ENCODE peak calls at places on chromosome 12, in eight cellular contexts. One of them, this sample, is unnamed.

GRCh38 chr12:52314511-52314910 is 6.7 kb downstream of the KRT83 start:
- DNase-seq in glutamatergic neuron: no peak
- DNase-seq in uterus: no peak
- DNase-seq in activated T-cell treated with anti-CD3 and anti-CD28 coated beads for 48 hours: no peak
- DNase-seq in PC-3: no peak
- DNase-seq in AG04450: no peak
- DNase-seq in activated CD4-positive, alpha-beta T cell treated with anti-CD3 and anti-CD28 coated beads for 36 hours: no peak
- DNase-seq in lung: no peak
- DNase-seq in this sample: no peak

GRCh38 chr12:97552410-97553050 is 89.9 kb downstream of the RMST start:
- DNase-seq in glutamatergic neuron: no peak
- DNase-seq in uterus: no peak
- DNase-seq in activated T-cell treated with anti-CD3 and anti-CD28 coated beads for 48 hours: no peak
- DNase-seq in PC-3: no peak
- DNase-seq in AG04450: no peak
- DNase-seq in activated CD4-positive, alpha-beta T cell treated with anti-CD3 and anti-CD28 coated beads for 36 hours: no peak
- DNase-seq in lung: no peak
- DNase-seq in this sample: no peak

GRCh38 chr12:101379149-101379548 is 28.4 kb downstream of the ARL1 start:
- DNase-seq in glutamatergic neuron: no peak
- DNase-seq in uterus: no peak
- DNase-seq in activated T-cell treated with anti-CD3 and anti-CD28 coated beads for 48 hours: no peak
- DNase-seq in PC-3: no peak
- DNase-seq in AG04450: no peak
- DNase-seq in activated CD4-positive, alpha-beta T cell treated with anti-CD3 and anti-CD28 coated beads for 36 hours: no peak
- DNase-seq in lung: no peak
- DNase-seq in this sample: no peak

GRCh38 chr12:1593232-1594044 is 943 bp downstream of the FBXL14 start:
- DNase-seq in glutamatergic neuron: peak; percentile 56
- DNase-seq in uterus: peak; percentile 44
- DNase-seq in activated T-cell treated with anti-CD3 and anti-CD28 coated beads for 48 hours: peak; percentile 47
- DNase-seq in PC-3: peak; percentile 24
- DNase-seq in AG04450: no peak
- DNase-seq in activated CD4-positive, alpha-beta T cell treated with anti-CD3 and anti-CD28 coated beads for 36 hours: peak; percentile 76
- DNase-seq in lung: peak; percentile 51
- DNase-seq in this sample: no peak

GRCh38 chr12:15152456-15152855 is 68.8 kb downstream of the RERG start:
- DNase-seq in glutamatergic neuron: no peak
- DNase-seq in uterus: no peak
- DNase-seq in activated T-cell treated with anti-CD3 and anti-CD28 coated beads for 48 hours: no peak
- DNase-seq in PC-3: peak; percentile 3
- DNase-seq in AG04450: no peak
- DNase-seq in activated CD4-positive, alpha-beta T cell treated with anti-CD3 and anti-CD28 coated beads for 36 hours: no peak
- DNase-seq in lung: no peak
- DNase-seq in this sample: no peak

GRCh38 chr12:52335598-52336262 is 14.5 kb upstream of the KRT83 start:
- DNase-seq in glutamatergic neuron: no peak
- DNase-seq in uterus: no peak
- DNase-seq in activated T-cell treated with anti-CD3 and anti-CD28 coated beads for 48 hours: no peak
- DNase-seq in PC-3: no peak
- DNase-seq in AG04450: no peak
- DNase-seq in activated CD4-positive, alpha-beta T cell treated with anti-CD3 and anti-CD28 coated beads for 36 hours: no peak
- DNase-seq in lung: no peak
- DNase-seq in this sample: no peak

GRCh38 chr12:114982760-114983159 is 298.8 kb upstream of the TBX3 start:
- DNase-seq in glutamatergic neuron: no peak
- DNase-seq in uterus: no peak
- DNase-seq in activated T-cell treated with anti-CD3 and anti-CD28 coated beads for 48 hours: no peak
- DNase-seq in PC-3: no peak
- DNase-seq in AG04450: no peak
- DNase-seq in activated CD4-positive, alpha-beta T cell treated with anti-CD3 and anti-CD28 coated beads for 36 hours: no peak
- DNase-seq in lung: no peak
- DNase-seq in this sample: no peak

GRCh38 chr12:32753605-32754004 is 2.1 kb downstream of the YARS2 start:
- DNase-seq in glutamatergic neuron: no peak
- DNase-seq in uterus: no peak
- DNase-seq in activated T-cell treated with anti-CD3 and anti-CD28 coated beads for 48 hours: no peak
- DNase-seq in PC-3: no peak
- DNase-seq in AG04450: no peak
- DNase-seq in activated CD4-positive, alpha-beta T cell treated with anti-CD3 and anti-CD28 coated beads for 36 hours: no peak
- DNase-seq in lung: no peak
- DNase-seq in this sample: no peak

GRCh38 chr12:126358806-126359205 is 1293.6 kb downstream of the AACS start:
- DNase-seq in glutamatergic neuron: no peak
- DNase-seq in uterus: no peak
- DNase-seq in activated T-cell treated with anti-CD3 and anti-CD28 coated beads for 48 hours: no peak
- DNase-seq in PC-3: no peak
- DNase-seq in AG04450: no peak
- DNase-seq in activated CD4-positive, alpha-beta T cell treated with anti-CD3 and anti-CD28 coated beads for 36 hours: no peak
- DNase-seq in lung: no peak
- DNase-seq in this sample: no peak

GRCh38 chr12:75820848-75821578 is 210.6 kb downstream of the PHLDA1 start:
- DNase-seq in glutamatergic neuron: no peak
- DNase-seq in uterus: peak; percentile 35
- DNase-seq in activated T-cell treated with anti-CD3 and anti-CD28 coated beads for 48 hours: no peak
- DNase-seq in PC-3: peak; percentile 65
- DNase-seq in AG04450: peak; percentile 93
- DNase-seq in activated CD4-positive, alpha-beta T cell treated with anti-CD3 and anti-CD28 coated beads for 36 hours: no peak
- DNase-seq in lung: no peak
- DNase-seq in this sample: no peak

GRCh38 chr12:92290016-92290685 is 144.5 kb upstream of the BTG1 start:
- DNase-seq in glutamatergic neuron: no peak
- DNase-seq in uterus: no peak
- DNase-seq in activated T-cell treated with anti-CD3 and anti-CD28 coated beads for 48 hours: no peak
- DNase-seq in PC-3: peak; percentile 81
- DNase-seq in AG04450: no peak
- DNase-seq in activated CD4-positive, alpha-beta T cell treated with anti-CD3 and anti-CD28 coated beads for 36 hours: no peak
- DNase-seq in lung: no peak
- DNase-seq in this sample: no peak

GRCh38 chr12:71214511-71215285 is 56.9 kb upstream of the TSPAN8 start:
- DNase-seq in glutamatergic neuron: no peak
- DNase-seq in uterus: no peak
- DNase-seq in activated T-cell treated with anti-CD3 and anti-CD28 coated beads for 48 hours: no peak
- DNase-seq in PC-3: no peak
- DNase-seq in AG04450: no peak
- DNase-seq in activated CD4-positive, alpha-beta T cell treated with anti-CD3 and anti-CD28 coated beads for 36 hours: no peak
- DNase-seq in lung: no peak
- DNase-seq in this sample: no peak

GRCh38 chr12:106329231-106329985 is 26.9 kb downstream of the TCP11L2 start:
- DNase-seq in glutamatergic neuron: no peak
- DNase-seq in uterus: no peak
- DNase-seq in activated T-cell treated with anti-CD3 and anti-CD28 coated beads for 48 hours: no peak
- DNase-seq in PC-3: no peak
- DNase-seq in AG04450: no peak
- DNase-seq in activated CD4-positive, alpha-beta T cell treated with anti-CD3 and anti-CD28 coated beads for 36 hours: no peak
- DNase-seq in lung: no peak
- DNase-seq in this sample: no peak

GRCh38 chr12:49323524-49324097 is 556 bp downstream of the TROAP start:
- DNase-seq in glutamatergic neuron: no peak
- DNase-seq in uterus: no peak
- DNase-seq in activated T-cell treated with anti-CD3 and anti-CD28 coated beads for 48 hours: no peak
- DNase-seq in PC-3: no peak
- DNase-seq in AG04450: no peak
- DNase-seq in activated CD4-positive, alpha-beta T cell treated with anti-CD3 and anti-CD28 coated beads for 36 hours: no peak
- DNase-seq in lung: no peak
- DNase-seq in this sample: no peak

GRCh38 chr12:113854385-113855136 is 111.6 kb downstream of the RBM19 start:
- DNase-seq in glutamatergic neuron: no peak
- DNase-seq in uterus: no peak
- DNase-seq in activated T-cell treated with anti-CD3 and anti-CD28 coated beads for 48 hours: no peak
- DNase-seq in PC-3: no peak
- DNase-seq in AG04450: no peak
- DNase-seq in activated CD4-positive, alpha-beta T cell treated with anti-CD3 and anti-CD28 coated beads for 36 hours: no peak
- DNase-seq in lung: no peak
- DNase-seq in this sample: no peak

GRCh38 chr12:1282670-1283361 is 291.8 kb downstream of the ERC1 start:
- DNase-seq in glutamatergic neuron: no peak
- DNase-seq in uterus: peak; percentile 63
- DNase-seq in activated T-cell treated with anti-CD3 and anti-CD28 coated beads for 48 hours: no peak
- DNase-seq in PC-3: no peak
- DNase-seq in AG04450: no peak
- DNase-seq in activated CD4-positive, alpha-beta T cell treated with anti-CD3 and anti-CD28 coated beads for 36 hours: no peak
- DNase-seq in lung: no peak
- DNase-seq in this sample: no peak

GRCh38 chr12:31578632-31579031 is 12.3 kb downstream of the DENND5B start:
- DNase-seq in glutamatergic neuron: no peak
- DNase-seq in uterus: no peak
- DNase-seq in activated T-cell treated with anti-CD3 and anti-CD28 coated beads for 48 hours: no peak
- DNase-seq in PC-3: no peak
- DNase-seq in AG04450: no peak
- DNase-seq in activated CD4-positive, alpha-beta T cell treated with anti-CD3 and anti-CD28 coated beads for 36 hours: no peak
- DNase-seq in lung: no peak
- DNase-seq in this sample: no peak

GRCh38 chr12:49983892-49984291 is 11.1 kb downstream of the AQP6 start:
- DNase-seq in glutamatergic neuron: no peak
- DNase-seq in uterus: no peak
- DNase-seq in activated T-cell treated with anti-CD3 and anti-CD28 coated beads for 48 hours: no peak
- DNase-seq in PC-3: peak; percentile 58
- DNase-seq in AG04450: peak; percentile 67
- DNase-seq in activated CD4-positive, alpha-beta T cell treated with anti-CD3 and anti-CD28 coated beads for 36 hours: no peak
- DNase-seq in lung: no peak
- DNase-seq in this sample: peak; percentile 69

GRCh38 chr12:10668526-10668925 is 5.3 kb downstream of the STYK1 start:
- DNase-seq in glutamatergic neuron: no peak
- DNase-seq in uterus: no peak
- DNase-seq in activated T-cell treated with anti-CD3 and anti-CD28 coated beads for 48 hours: no peak
- DNase-seq in PC-3: no peak
- DNase-seq in AG04450: no peak
- DNase-seq in activated CD4-positive, alpha-beta T cell treated with anti-CD3 and anti-CD28 coated beads for 36 hours: no peak
- DNase-seq in lung: no peak
- DNase-seq in this sample: no peak

GRCh38 chr12:31234955-31235867 is 90.7 kb downstream of the SINHCAF start:
- DNase-seq in glutamatergic neuron: peak; percentile 72
- DNase-seq in uterus: peak; percentile 35
- DNase-seq in activated T-cell treated with anti-CD3 and anti-CD28 coated beads for 48 hours: no peak
- DNase-seq in PC-3: peak; percentile 67
- DNase-seq in AG04450: no peak
- DNase-seq in activated CD4-positive, alpha-beta T cell treated with anti-CD3 and anti-CD28 coated beads for 36 hours: no peak
- DNase-seq in lung: no peak
- DNase-seq in this sample: no peak

GRCh38 chr12:57242329-57242690 is 8.7 kb downstream of the STAC3 start:
- DNase-seq in glutamatergic neuron: no peak
- DNase-seq in uterus: no peak
- DNase-seq in activated T-cell treated with anti-CD3 and anti-CD28 coated beads for 48 hours: no peak
- DNase-seq in PC-3: no peak
- DNase-seq in AG04450: no peak
- DNase-seq in activated CD4-positive, alpha-beta T cell treated with anti-CD3 and anti-CD28 coated beads for 36 hours: no peak
- DNase-seq in lung: no peak
- DNase-seq in this sample: no peak

GRCh38 chr12:76055393-76055792 is 23.8 kb upstream of the PHLDA1 start:
- DNase-seq in glutamatergic neuron: no peak
- DNase-seq in uterus: no peak
- DNase-seq in activated T-cell treated with anti-CD3 and anti-CD28 coated beads for 48 hours: no peak
- DNase-seq in PC-3: no peak
- DNase-seq in AG04450: no peak
- DNase-seq in activated CD4-positive, alpha-beta T cell treated with anti-CD3 and anti-CD28 coated beads for 36 hours: no peak
- DNase-seq in lung: no peak
- DNase-seq in this sample: no peak

GRCh38 chr12:107580750-107581529 is 104.7 kb upstream of the PWP1 start:
- DNase-seq in glutamatergic neuron: peak; percentile 57
- DNase-seq in uterus: no peak
- DNase-seq in activated T-cell treated with anti-CD3 and anti-CD28 coated beads for 48 hours: no peak
- DNase-seq in PC-3: no peak
- DNase-seq in AG04450: no peak
- DNase-seq in activated CD4-positive, alpha-beta T cell treated with anti-CD3 and anti-CD28 coated beads for 36 hours: no peak
- DNase-seq in lung: no peak
- DNase-seq in this sample: no peak

GRCh38 chr12:96448287-96448686 is 41.1 kb upstream of the CFAP54 start:
- DNase-seq in glutamatergic neuron: no peak
- DNase-seq in uterus: no peak
- DNase-seq in activated T-cell treated with anti-CD3 and anti-CD28 coated beads for 48 hours: no peak
- DNase-seq in PC-3: peak; percentile 96
- DNase-seq in AG04450: peak; percentile 64
- DNase-seq in activated CD4-positive, alpha-beta T cell treated with anti-CD3 and anti-CD28 coated beads for 36 hours: no peak
- DNase-seq in lung: no peak
- DNase-seq in this sample: no peak

GRCh38 chr12:39272934-39273770 is 169.8 kb downstream of the KIF21A start:
- DNase-seq in glutamatergic neuron: no peak
- DNase-seq in uterus: no peak
- DNase-seq in activated T-cell treated with anti-CD3 and anti-CD28 coated beads for 48 hours: peak; percentile 3
- DNase-seq in PC-3: peak; percentile 67
- DNase-seq in AG04450: no peak
- DNase-seq in activated CD4-positive, alpha-beta T cell treated with anti-CD3 and anti-CD28 coated beads for 36 hours: peak; percentile 38
- DNase-seq in lung: no peak
- DNase-seq in this sample: peak; percentile 2

GRCh38 chr12:18165422-18165871 is 75.5 kb upstream of the RERGL start:
- DNase-seq in glutamatergic neuron: no peak
- DNase-seq in uterus: no peak
- DNase-seq in activated T-cell treated with anti-CD3 and anti-CD28 coated beads for 48 hours: no peak
- DNase-seq in PC-3: peak; percentile 6
- DNase-seq in AG04450: no peak
- DNase-seq in activated CD4-positive, alpha-beta T cell treated with anti-CD3 and anti-CD28 coated beads for 36 hours: peak; percentile 11
- DNase-seq in lung: no peak
- DNase-seq in this sample: no peak

GRCh38 chr12:39199371-39199770 is 243.5 kb downstream of the KIF21A start:
- DNase-seq in glutamatergic neuron: no peak
- DNase-seq in uterus: no peak
- DNase-seq in activated T-cell treated with anti-CD3 and anti-CD28 coated beads for 48 hours: no peak
- DNase-seq in PC-3: no peak
- DNase-seq in AG04450: no peak
- DNase-seq in activated CD4-positive, alpha-beta T cell treated with anti-CD3 and anti-CD28 coated beads for 36 hours: no peak
- DNase-seq in lung: no peak
- DNase-seq in this sample: peak; percentile 46

GRCh38 chr12:108822458-108823205 is 34.8 kb downstream of the SSH1 start:
- DNase-seq in glutamatergic neuron: no peak
- DNase-seq in uterus: no peak
- DNase-seq in activated T-cell treated with anti-CD3 and anti-CD28 coated beads for 48 hours: no peak
- DNase-seq in PC-3: no peak
- DNase-seq in AG04450: no peak
- DNase-seq in activated CD4-positive, alpha-beta T cell treated with anti-CD3 and anti-CD28 coated beads for 36 hours: no peak
- DNase-seq in lung: no peak
- DNase-seq in this sample: no peak

GRCh38 chr12:67457799-67458680 is 188.9 kb downstream of the CAND1 start:
- DNase-seq in glutamatergic neuron: no peak
- DNase-seq in uterus: no peak
- DNase-seq in activated T-cell treated with anti-CD3 and anti-CD28 coated beads for 48 hours: no peak
- DNase-seq in PC-3: no peak
- DNase-seq in AG04450: no peak
- DNase-seq in activated CD4-positive, alpha-beta T cell treated with anti-CD3 and anti-CD28 coated beads for 36 hours: no peak
- DNase-seq in lung: no peak
- DNase-seq in this sample: no peak

GRCh38 chr12:46660719-46661118 is 165.1 kb downstream of the SLC38A4 start:
- DNase-seq in glutamatergic neuron: no peak
- DNase-seq in uterus: no peak
- DNase-seq in activated T-cell treated with anti-CD3 and anti-CD28 coated beads for 48 hours: no peak
- DNase-seq in PC-3: no peak
- DNase-seq in AG04450: no peak
- DNase-seq in activated CD4-positive, alpha-beta T cell treated with anti-CD3 and anti-CD28 coated beads for 36 hours: no peak
- DNase-seq in lung: no peak
- DNase-seq in this sample: no peak

GRCh38 chr12:3228587-3228986 is 151.4 kb downstream of the TSPAN9 start:
- DNase-seq in glutamatergic neuron: no peak
- DNase-seq in uterus: no peak
- DNase-seq in activated T-cell treated with anti-CD3 and anti-CD28 coated beads for 48 hours: no peak
- DNase-seq in PC-3: no peak
- DNase-seq in AG04450: no peak
- DNase-seq in activated CD4-positive, alpha-beta T cell treated with anti-CD3 and anti-CD28 coated beads for 36 hours: no peak
- DNase-seq in lung: no peak
- DNase-seq in this sample: no peak

GRCh38 chr12:3973939-3974644 is 100.9 kb upstream of the PARP11 start:
- DNase-seq in glutamatergic neuron: no peak
- DNase-seq in uterus: no peak
- DNase-seq in activated T-cell treated with anti-CD3 and anti-CD28 coated beads for 48 hours: no peak
- DNase-seq in PC-3: no peak
- DNase-seq in AG04450: no peak
- DNase-seq in activated CD4-positive, alpha-beta T cell treated with anti-CD3 and anti-CD28 coated beads for 36 hours: peak; percentile 40
- DNase-seq in lung: no peak
- DNase-seq in this sample: no peak

GRCh38 chr12:120639771-120640721 is at the start of gene CABP1:
- DNase-seq in glutamatergic neuron: peak; percentile 72
- DNase-seq in uterus: no peak
- DNase-seq in activated T-cell treated with anti-CD3 and anti-CD28 coated beads for 48 hours: peak; percentile 71
- DNase-seq in PC-3: no peak
- DNase-seq in AG04450: no peak
- DNase-seq in activated CD4-positive, alpha-beta T cell treated with anti-CD3 and anti-CD28 coated beads for 36 hours: peak; percentile 79
- DNase-seq in lung: no peak
- DNase-seq in this sample: no peak